ENCODE peak calls at places on chromosome X, in ten cellular contexts. F, K, S, V, Z, L, N, E, M and Y are unnamed samples.

GRCh38 chrX:134669378-134670098 is 11.3 kb upstream of the PLAC1 start:
- DNase-seq in V (peak; percentile 89), F (no peak), Z (peak; percentile 23), K (peak; percentile 85), N (peak; percentile 93), M (no peak), L (peak; percentile 81), S (no peak), E (no peak), Y (no peak)

GRCh38 chrX:48505481-48505880 is 3.3 kb upstream of the PORCN start:
- DNase-seq in K (no peak), F (no peak), Z (no peak), M (no peak), V (no peak), L (no peak), E (no peak), N (no peak), S (no peak), Y (no peak)

GRCh38 chrX:107272431-107272921 is 66.1 kb downstream of the DNAAF6 start:
- DNase-seq in L (no peak), N (no peak), Z (peak; percentile 41), K (no peak), M (peak; percentile 57), E (no peak), F (no peak), V (peak; percentile 0), S (peak; percentile 13), Y (no peak)

GRCh38 chrX:15500497-15500966 is at the start of gene BMX:
- DNase-seq in E (peak; percentile 76), V (peak; percentile 83), K (no peak), Z (no peak), L (no peak), F (no peak), S (no peak), N (no peak), M (no peak), Y (no peak)

GRCh38 chrX:129642641-129643040 is 12.1 kb downstream of the APLN start:
- DNase-seq in F (no peak), S (no peak), Z (no peak), N (no peak), M (no peak), L (no peak), E (no peak), K (no peak), V (peak; percentile 61), Y (no peak)

GRCh38 chrX:73577368-73577767 is 14.4 kb downstream of the CHIC1 start:
- DNase-seq in V (peak; percentile 75), L (peak; percentile 81), F (peak; percentile 21), K (peak; percentile 90), S (peak; percentile 2), Z (no peak), E (no peak), M (peak; percentile 39), N (peak; percentile 75), Y (peak; percentile 59)

GRCh38 chrX:14948701-14949100 is 75.5 kb downstream of the MOSPD2 start:
- DNase-seq in E (no peak), S (no peak), V (no peak), M (no peak), K (no peak), Z (no peak), N (no peak), L (no peak), F (no peak), Y (no peak)

GRCh38 chrX:97096385-97096784 is 212.7 kb downstream of the RPA4 start:
- DNase-seq in S (no peak), F (no peak), N (no peak), Z (no peak), V (peak; percentile 3), L (no peak), K (no peak), E (no peak), M (no peak), Y (no peak)

GRCh38 chrX:123603516-123603915 is 129.3 kb downstream of the THOC2 start:
- DNase-seq in L (no peak), N (no peak), V (no peak), Z (no peak), S (no peak), F (no peak), K (no peak), M (no peak), E (no peak), Y (no peak)

GRCh38 chrX:129323115-129323514 is 200.2 kb downstream of the SMARCA1 start:
- DNase-seq in V (no peak), M (no peak), E (no peak), Z (no peak), N (peak; percentile 3), L (peak; percentile 16), K (no peak), F (no peak), S (no peak), Y (no peak)

GRCh38 chrX:44873415-44874270 is 655 bp downstream of the KDM6A start:
- DNase-seq in S (peak; percentile 48), N (peak; percentile 44), E (peak; percentile 68), F (no peak), L (peak; percentile 75), V (peak; percentile 51), K (peak; percentile 51), Z (peak; percentile 74), M (peak; percentile 68), Y (no peak)

GRCh38 chrX:113157496-113157895 is 316.9 kb upstream of the AMOT start:
- DNase-seq in Z (no peak), K (no peak), L (no peak), V (no peak), E (no peak), M (no peak), N (no peak), S (no peak), F (no peak), Y (no peak)

GRCh38 chrX:67734111-67734753 is 190.4 kb downstream of the AR start:
- DNase-seq in S (no peak), Z (no peak), V (no peak), N (no peak), M (no peak), E (no peak), L (no peak), F (no peak), K (no peak), Y (no peak)

GRCh38 chrX:23656684-23657083 is 10.6 kb upstream of the PRDX4 start:
- DNase-seq in E (no peak), N (peak; percentile 26), V (peak; percentile 3), Z (no peak), K (no peak), F (no peak), M (no peak), S (no peak), L (no peak), Y (no peak)

GRCh38 chrX:136028383-136028984 is 43.2 kb downstream of the SLC9A6 start:
- DNase-seq in F (peak; percentile 18), E (no peak), K (no peak), S (peak; percentile 7), M (peak; percentile 47), N (peak; percentile 74), V (peak; percentile 75), Z (peak; percentile 47), L (peak; percentile 72), Y (peak; percentile 17)

GRCh38 chrX:125205084-125205917 is 114.4 kb upstream of the TEX13C start:
- DNase-seq in K (peak; percentile 22), E (no peak), F (peak; percentile 64), V (no peak), L (peak; percentile 45), N (no peak), Z (peak; percentile 33), M (peak; percentile 78), S (peak; percentile 14), Y (peak; percentile 2)

GRCh38 chrX:26262121-26262523 is 46.2 kb downstream of the MAGEB5 start:
- DNase-seq in Z (no peak), S (no peak), F (no peak), E (no peak), V (peak; percentile 68), M (no peak), N (peak; percentile 26), L (peak; percentile 83), K (peak; percentile 48), Y (no peak)

GRCh38 chrX:24619647-24620046 is 27.5 kb downstream of the PCYT1B start:
- DNase-seq in N (peak; percentile 38), S (no peak), V (peak; percentile 49), Z (peak; percentile 14), E (no peak), F (no peak), L (peak; percentile 58), K (peak; percentile 30), M (no peak), Y (peak; percentile 13)

GRCh38 chrX:3271485-3272186 is 74.8 kb downstream of the MXRA5 start:
- DNase-seq in F (no peak), K (peak; percentile 69), M (no peak), N (peak; percentile 74), S (no peak), V (peak; percentile 84), L (peak; percentile 88), Z (no peak), E (no peak), Y (peak; percentile 77)
- H3K4me3 ChIP-seq in F (no peak overlapping the region), K (no peak overlapping the region), M (no peak overlapping the region), N (no peak overlapping the region), S (no peak overlapping the region), V (no peak overlapping the region), L (no peak overlapping the region), Z (no peak overlapping the region), E (no peak overlapping the region), Y (peak overlapping the region; percentile 25)

GRCh38 chrX:17635231-17635630 is 102.1 kb upstream of the SCML1 start:
- DNase-seq in N (peak; percentile 18), K (peak; percentile 27), E (no peak), V (peak; percentile 5), L (peak; percentile 60), Z (no peak), M (peak; percentile 92), S (no peak), F (peak; percentile 81), Y (peak; percentile 92)
- H3K4me3 ChIP-seq in N (no peak overlapping the region), K (no peak overlapping the region), E (no peak overlapping the region), V (no peak overlapping the region), L (no peak overlapping the region), Z (no peak overlapping the region), M (no peak overlapping the region), S (no peak overlapping the region), F (no peak overlapping the region), Y (peak overlapping the region; percentile 33)

GRCh38 chrX:102154218-102154860 is 1.4 kb downstream of the BEX5 start:
- DNase-seq in F (no peak), M (peak; percentile 31), K (no peak), S (peak; percentile 9), V (no peak), E (no peak), L (no peak), Z (peak; percentile 16), N (no peak), Y (no peak)
- H3K4me3 ChIP-seq in F (no peak overlapping the region), M (peak overlapping the region; percentile 29), K (no peak overlapping the region), S (no peak overlapping the region), V (no peak overlapping the region), E (peak overlapping the region; percentile 43), L (no peak overlapping the region), Z (no peak overlapping the region), N (no peak overlapping the region), Y (no peak overlapping the region)

DNA sequence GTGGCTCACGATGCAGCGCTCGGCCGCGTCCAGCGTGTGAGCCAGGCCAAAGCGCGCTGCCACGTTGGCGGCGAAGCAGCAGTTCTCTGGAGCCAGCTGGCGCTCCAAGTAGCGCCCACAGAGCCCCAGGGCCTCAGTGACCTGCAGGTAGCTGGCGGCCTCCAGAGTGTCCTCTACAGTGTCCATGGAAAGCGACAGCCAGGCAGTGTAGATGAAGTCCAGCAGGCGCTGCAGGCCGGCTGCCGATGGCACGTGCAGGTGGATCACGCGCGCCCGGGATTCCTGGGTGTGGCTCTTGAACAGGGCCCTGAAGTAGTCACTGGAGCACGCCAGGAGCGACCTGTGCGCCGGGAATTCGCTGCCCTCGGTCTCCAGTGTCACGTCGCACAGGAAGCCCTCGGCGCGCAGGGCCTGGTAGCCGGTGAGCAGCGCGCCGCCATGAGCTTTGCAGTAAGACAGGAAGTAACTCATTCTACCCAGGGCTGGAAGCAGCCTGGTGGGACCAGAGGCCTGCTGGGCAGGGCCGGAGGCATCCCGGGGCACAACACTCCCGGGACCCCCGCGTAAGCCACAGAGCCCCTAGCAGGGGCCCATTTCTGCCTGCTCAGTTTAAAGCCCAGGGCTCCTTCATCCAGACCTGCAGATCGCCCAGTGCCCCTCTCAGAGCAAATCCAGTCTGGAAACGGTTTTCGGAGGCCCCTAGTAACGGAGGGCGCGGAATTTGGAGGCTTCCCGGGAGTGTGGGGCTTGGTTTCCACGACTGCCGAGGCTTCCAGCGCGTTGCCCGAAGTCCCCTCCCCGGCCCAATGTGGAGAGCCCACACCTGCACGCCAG is 595 bp downstream of the KLHL34 start:
- DNase-seq in S (no peak), V (no peak), E (no peak), M (no peak), K (no peak), Z (no peak), N (no peak), L (no peak), F (no peak), Y (no peak)
- H3K4me3 ChIP-seq in S (no peak overlapping the region), V (no peak overlapping the region), E (peak overlapping the region; percentile 40), M (no peak overlapping the region), K (no peak overlapping the region), Z (no peak overlapping the region), N (no peak overlapping the region), L (no peak overlapping the region), F (no peak overlapping the region), Y (no peak overlapping the region)